ENCODE peak calls at places on chromosome 10, in seven cellular contexts. V is K562, J is upper lobe of left lung, B is HCT116, Z is HepG2, I is GM23338, X is GM12878. D is an unnamed sample.

GRCh38 chr10:11286261-11286989 is 268.8 kb downstream of the CELF2 start:
- ATAC-seq in V (no peak), J (peak; percentile 48), B (no peak), Z (no peak), I (no peak), X (peak; percentile 80), D (no peak)

GRCh38 chr10:22723343-22723779 is 9.0 kb upstream of the PIP4K2A start:
- ATAC-seq in V (peak; percentile 11), J (peak; percentile 19), B (no peak), Z (no peak), I (no peak), X (peak; percentile 84), D (no peak)

GRCh38 chr10:30935078-30935477 is 96.6 kb downstream of the ZNF438 start:
- ATAC-seq in V (no peak), J (no peak), B (no peak), Z (no peak), I (no peak), X (peak; percentile 87), D (no peak)

GRCh38 chr10:59838390-59838789 is 68.0 kb downstream of the CCDC6 start:
- ATAC-seq in V (no peak), J (no peak), B (no peak), Z (no peak), I (no peak), X (no peak), D (no peak)

GRCh38 chr10:47025540-47026300 is 114.5 kb downstream of the PTPN20 start:
- ATAC-seq in V (no peak), J (no peak), B (no peak), Z (no peak), I (no peak), X (no peak), D (peak; percentile 62)

GRCh38 chr10:88195841-88196240 is 332.4 kb downstream of the PTEN start:
- ATAC-seq in V (no peak), J (no peak), B (no peak), Z (no peak), I (no peak), X (no peak), D (no peak)

GRCh38 chr10:75424553-75424952 is 6.9 kb upstream of the LRMDA start:
- ATAC-seq in V (no peak), J (no peak), B (no peak), Z (no peak), I (no peak), X (no peak), D (no peak)

GRCh38 chr10:11246752-11247467 is 229.2 kb downstream of the CELF2 start:
- ATAC-seq in V (no peak), J (no peak), B (no peak), Z (no peak), I (no peak), X (peak; percentile 61), D (no peak)

GRCh38 chr10:33657154-33657900 is 322.9 kb upstream of the NRP1 start:
- ATAC-seq in V (no peak), J (no peak), B (no peak), Z (peak; percentile 67), I (no peak), X (no peak), D (no peak)

GRCh38 chr10:30491204-30491603 is 57.2 kb downstream of the MAP3K8 start:
- ATAC-seq in V (no peak), J (no peak), B (no peak), Z (peak; percentile 20), I (no peak), X (no peak), D (peak; percentile 35)

GRCh38 chr10:51972733-51973346 is 273.4 kb upstream of the CSTF2T start:
- ATAC-seq in V (no peak), J (no peak), B (no peak), Z (no peak), I (peak; percentile 49), X (no peak), D (no peak)

GRCh38 chr10:49375611-49376010 is 20.3 kb downstream of the DRGX start:
- ATAC-seq in V (no peak), J (no peak), B (no peak), Z (no peak), I (no peak), X (no peak), D (no peak)

GRCh38 chr10:84237199-84238051 is 3.9 kb downstream of the LRIT1 start:
- ATAC-seq in V (peak; percentile 94), J (no peak), B (peak; percentile 77), Z (no peak), I (peak; percentile 93), X (no peak), D (no peak)

GRCh38 chr10:37125191-37125732 is at the start of gene ANKRD30A:
- ATAC-seq in V (no peak), J (no peak), B (no peak), Z (no peak), I (no peak), X (no peak), D (no peak)

GRCh38 chr10:60649485-60650271 is 128.6 kb upstream of the CDK1 start:
- ATAC-seq in V (no peak), J (no peak), B (no peak), Z (no peak), I (peak; percentile 71), X (no peak), D (no peak)

GRCh38 chr10:122259075-122259466 is 12.0 kb upstream of the BTBD16 start:
- ATAC-seq in V (no peak), J (no peak), B (no peak), Z (no peak), I (peak; percentile 52), X (no peak), D (no peak)

GRCh38 chr10:33116293-33116697 is 158.3 kb upstream of the ITGB1 start:
- ATAC-seq in V (peak; percentile 88), J (no peak), B (peak; percentile 90), Z (peak; percentile 80), I (peak; percentile 91), X (no peak), D (no peak)

GRCh38 chr10:44005788-44006099 is 357.1 kb upstream of the ZNF32 start:
- ATAC-seq in V (no peak), J (no peak), B (no peak), Z (no peak), I (no peak), X (no peak), D (no peak)

GRCh38 chr10:79223001-79223345 is 124.3 kb upstream of the PPIF start:
- ATAC-seq in V (no peak), J (no peak), B (no peak), Z (no peak), I (no peak), X (no peak), D (peak; percentile 8)

GRCh38 chr10:79222186-79222585 is 125.1 kb upstream of the PPIF start:
- ATAC-seq in V (no peak), J (no peak), B (no peak), Z (peak; percentile 13), I (no peak), X (no peak), D (no peak)

GRCh38 chr10:79224992-79225391 is 122.3 kb upstream of the PPIF start:
- ATAC-seq in V (no peak), J (no peak), B (no peak), Z (no peak), I (no peak), X (no peak), D (no peak)

GRCh38 chr10:79224263-79224949 is 122.9 kb upstream of the PPIF start:
- ATAC-seq in V (no peak), J (no peak), B (no peak), Z (no peak), I (no peak), X (no peak), D (no peak)

GRCh38 chr10:79223346-79224048 is 123.8 kb upstream of the PPIF start:
- ATAC-seq in V (no peak), J (peak; percentile 74), B (no peak), Z (no peak), I (peak; percentile 11), X (no peak), D (peak; percentile 71)
- TF ChIP-seq POLR2AphosphoS5 in V (no peak), J (peak; percentile 85), B (no peak), Z (no peak), I (no peak), X (no peak), D (peak; percentile 89)

GRCh38 chr10:23869548-23869947 is 339.4 kb upstream of the KIAA1217 start:
- ATAC-seq in V (no peak), J (no peak), B (no peak), Z (no peak), I (no peak), X (no peak), D (no peak)
- TF ChIP-seq POLR2AphosphoS5 in V (no peak), J (no peak), B (no peak), Z (no peak), I (no peak), X (no peak), D (no peak)

DNA sequence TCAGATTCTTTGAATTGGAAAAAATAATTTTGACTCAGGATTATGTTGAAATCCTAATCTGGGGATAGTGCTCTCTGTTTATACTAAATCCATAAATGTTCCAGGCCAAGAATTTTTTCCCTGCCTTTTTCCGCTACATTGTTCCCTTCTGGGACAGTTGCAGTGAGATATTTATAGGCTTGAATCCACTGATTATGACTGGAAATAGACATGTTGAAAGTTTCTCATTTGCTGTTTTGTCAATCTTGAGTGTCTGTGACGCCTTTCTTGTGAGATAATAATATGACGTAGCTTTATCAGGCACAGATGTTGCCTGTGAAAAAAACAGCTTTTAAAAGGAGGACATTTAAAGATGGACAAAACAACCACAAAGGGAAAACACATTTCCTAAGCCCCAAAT is 155.9 kb downstream of the ARID5B start:
- ATAC-seq in V (no peak), J (no peak), B (no peak), Z (no peak), I (no peak), X (no peak), D (peak; percentile 85)
- TF ChIP-seq POLR2AphosphoS5 in V (no peak), J (no peak), B (no peak), Z (no peak), I (no peak), X (no peak), D (peak; percentile 72)

DNA sequence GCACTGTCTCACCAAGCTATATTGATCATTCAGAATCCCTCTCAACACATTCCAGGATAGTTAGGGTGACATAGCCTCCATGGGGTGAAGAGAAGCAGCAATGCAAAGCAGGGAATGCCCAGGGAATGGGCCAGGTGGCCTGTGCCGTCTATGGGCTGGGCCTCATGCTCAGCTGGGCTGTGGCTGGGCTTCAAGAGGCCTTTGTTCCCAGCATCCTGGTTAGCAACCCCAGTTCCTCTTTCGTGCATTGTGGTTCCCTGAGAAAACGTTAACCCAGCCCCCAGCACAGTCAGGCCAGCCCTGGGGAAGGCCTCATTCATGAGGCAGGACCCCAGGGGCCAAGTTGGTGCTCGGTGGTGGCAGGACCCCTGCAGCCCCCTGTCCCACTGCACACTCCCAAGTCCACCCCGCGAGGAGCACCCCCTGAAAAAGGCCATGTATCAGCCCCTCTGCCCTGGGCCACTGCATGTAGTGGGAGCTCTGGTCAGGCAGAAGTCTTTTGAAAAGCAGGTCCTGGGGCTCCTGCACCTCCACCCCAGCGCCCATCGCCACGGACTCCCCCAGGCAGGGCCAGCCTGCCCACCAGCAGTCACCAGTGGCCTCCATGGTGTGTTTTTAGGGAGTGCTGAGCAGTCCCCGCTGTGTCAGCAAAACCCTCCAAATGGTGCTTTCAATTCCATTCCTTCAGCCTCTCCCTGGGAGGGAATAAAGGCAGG is 25.4 kb downstream of the VSIR start:
- ATAC-seq in V (peak; percentile 7), J (peak; percentile 3), B (no peak), Z (no peak), I (peak; percentile 46), X (peak; percentile 81), D (no peak)
- TF ChIP-seq POLR2AphosphoS5 in V (no peak), J (no peak), B (no peak), Z (no peak), I (no peak), X (peak; percentile 53), D (no peak)

D was measured in gastroesophageal sphincter.